ENCODE peak calls at places on chromosomes 13 and 19, in four cellular contexts. O is HepG2, T is HCT116, R is GM23338. L is an unnamed sample.

GRCh38 chr13:80862466-80862865 is 521.5 kb upstream of the SPRY2 start:
- DNase-seq in O (no peak), T (no peak), R (peak; percentile 35), L (no peak)

GRCh38 chr19:13526552-13526951 is 20.3 kb upstream of the CACNA1A start:
- DNase-seq in O (no peak), T (peak; percentile 19), R (peak; percentile 77), L (no peak)

GRCh38 chr19:3082331-3082730 is 11.8 kb upstream of the GNA11 start:
- DNase-seq in O (no peak), T (no peak), R (no peak), L (no peak)

GRCh38 chr13:113084094-113084942 is 21.3 kb upstream of the F7 start:
- DNase-seq in O (no peak), T (no peak), R (peak; percentile 47), L (no peak)

GRCh38 chr19:39104104-39104708 is 20.0 kb downstream of the ACP7 start:
- DNase-seq in O (peak; percentile 42), T (no peak), R (no peak), L (no peak)

GRCh38 chr19:10112895-10113591 is 1.6 kb downstream of the P2RY11 start:
- DNase-seq in O (peak; percentile 47), T (no peak), R (peak; percentile 89), L (no peak)

GRCh38 chr13:99218545-99218944 is 17.9 kb downstream of the UBAC2 start:
- DNase-seq in O (no peak), T (no peak), R (no peak), L (no peak)

GRCh38 chr13:113810640-113811039 is 51.6 kb downstream of the TMEM255B start:
- DNase-seq in O (no peak), T (no peak), R (no peak), L (no peak)

GRCh38 chr13:93476175-93476574 is 249.6 kb downstream of the GPC6 start:
- DNase-seq in O (peak; percentile 11), T (no peak), R (no peak), L (no peak)

GRCh38 chr13:102868366-102868936 is 22.6 kb downstream of the ERCC5 start:
- DNase-seq in O (no peak), T (no peak), R (no peak), L (no peak)

GRCh38 chr19:11736696-11737095 is 2.0 kb downstream of the ZNF823 start:
- DNase-seq in O (no peak), T (no peak), R (peak; percentile 3), L (peak; percentile 40)

GRCh38 chr13:44575741-44576395 is at the start of gene TSC22D1:
- DNase-seq in O (no peak), T (no peak), R (peak; percentile 56), L (no peak)

GRCh38 chr13:102817241-102817640 is 18.3 kb downstream of the BIVM start:
- DNase-seq in O (no peak), T (no peak), R (no peak), L (no peak)

GRCh38 chr13:91647361-91647970 is 249.0 kb downstream of the GPC5 start:
- DNase-seq in O (peak; percentile 26), T (no peak), R (peak; percentile 83), L (no peak)

GRCh38 chr19:29098863-29099481 is 114.0 kb downstream of the UQCRFS1 start:
- DNase-seq in O (no peak), T (no peak), R (no peak), L (no peak)

GRCh38 chr13:47800593-47800992 is 200.5 kb downstream of the SUCLA2 start:
- DNase-seq in O (no peak), T (no peak), R (no peak), L (no peak)

GRCh38 chr19:46617566-46618079 is 7.3 kb downstream of the PTGIR start:
- DNase-seq in O (no peak), T (no peak), R (no peak), L (no peak)

GRCh38 chr13:67048084-67048792 is 181.9 kb downstream of the PCDH9 start:
- DNase-seq in O (no peak), T (no peak), R (no peak), L (no peak)

GRCh38 chr19:48498922-48499321 is 12.7 kb downstream of the LMTK3 start:
- DNase-seq in O (no peak), T (no peak), R (no peak), L (no peak)
- TF ChIP-seq EZH2 in O (no peak), T (no peak), R (no peak), L (no peak)

DNA sequence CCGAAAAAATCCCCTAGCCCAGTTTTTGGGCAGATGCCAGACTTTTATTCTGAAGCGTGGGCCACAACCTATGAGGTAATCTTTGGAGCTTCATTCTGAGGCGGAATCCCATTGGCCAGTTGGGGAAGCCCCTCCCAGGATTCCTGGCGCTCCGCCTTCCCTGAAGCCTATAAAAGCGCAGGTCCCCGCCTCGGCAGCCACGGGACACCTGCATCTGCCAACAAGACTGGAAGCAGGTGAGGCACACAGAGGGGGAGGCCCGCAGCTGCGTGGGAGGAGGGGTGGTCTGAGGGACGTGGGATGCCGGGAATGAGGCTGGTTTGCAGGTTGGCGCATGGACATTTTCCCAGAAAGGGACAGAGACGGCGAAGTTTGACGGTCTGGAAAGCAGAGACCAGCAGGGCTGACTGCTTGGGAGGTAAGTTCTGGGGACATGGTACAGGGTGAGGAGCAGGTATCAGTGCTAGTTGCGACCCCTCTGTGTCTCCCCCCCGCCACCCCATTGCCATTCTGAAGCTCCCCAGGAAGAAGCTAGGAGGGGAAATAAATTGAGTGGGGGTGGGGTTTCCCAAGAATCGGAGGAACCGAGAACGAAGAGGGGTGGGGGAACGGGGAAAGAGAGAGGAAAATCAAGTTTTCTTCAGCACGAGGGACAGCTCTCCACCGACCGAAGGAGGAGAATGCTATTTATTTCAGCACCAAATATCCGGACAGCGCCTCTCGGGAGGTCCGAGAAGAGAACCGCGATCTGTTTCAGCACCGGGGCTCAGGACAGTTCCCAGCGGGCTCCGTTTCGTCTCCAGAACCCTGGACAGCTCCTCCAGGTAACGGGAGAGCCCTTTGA is 22.4 kb upstream of the FEM1A start:
- DNase-seq in O (peak; percentile 85), T (peak; percentile 67), R (peak; percentile 98), L (no peak)
- TF ChIP-seq REST in O (peak; percentile 96), T (peak; percentile 96), R (peak; percentile 97), L (peak; percentile 100)

GRCh38 chr19:15081911-15082310 is at the start of gene OR1I1:
- DNase-seq in O (no peak), T (no peak), R (no peak), L (no peak)
- TF ChIP-seq EZH2 in O (no peak), T (no peak), R (no peak), L (no peak)

GRCh38 chr19:1524972-1525325 is 1.1 kb downstream of the PLK5 start:
- DNase-seq in O (no peak), T (no peak), R (no peak), L (no peak)
- TF ChIP-seq REST in O (no peak), T (no peak), R (no peak), L (no peak)

GRCh38 chr13:41599619-41600018 is 142.3 kb downstream of the RGCC start:
- DNase-seq in O (no peak), T (no peak), R (no peak), L (no peak)
- TF ChIP-seq EZH2 in O (no peak), T (no peak), R (no peak), L (no peak)

GRCh38 chr19:42567567-42567966 is 27.2 kb downstream of the CEACAM8 start:
- DNase-seq in O (no peak), T (no peak), R (no peak), L (no peak)

GRCh38 chr19:42569193-42569592 is 25.5 kb downstream of the CEACAM8 start:
- DNase-seq in O (no peak), T (no peak), R (no peak), L (no peak)

GRCh38 chr19:42571136-42571535 is 23.6 kb downstream of the CEACAM8 start:
- DNase-seq in O (no peak), T (no peak), R (no peak), L (no peak)

GRCh38 chr19:42563352-42564210 is 31.1 kb downstream of the CEACAM8 start:
- DNase-seq in O (peak; percentile 39), T (peak; percentile 43), R (peak; percentile 87), L (no peak)

GRCh38 chr19:42568006-42568405 is 26.7 kb downstream of the CEACAM8 start:
- DNase-seq in O (no peak), T (no peak), R (no peak), L (no peak)
- TF ChIP-seq REST in O (no peak), T (no peak), R (no peak), L (no peak)

DNA sequence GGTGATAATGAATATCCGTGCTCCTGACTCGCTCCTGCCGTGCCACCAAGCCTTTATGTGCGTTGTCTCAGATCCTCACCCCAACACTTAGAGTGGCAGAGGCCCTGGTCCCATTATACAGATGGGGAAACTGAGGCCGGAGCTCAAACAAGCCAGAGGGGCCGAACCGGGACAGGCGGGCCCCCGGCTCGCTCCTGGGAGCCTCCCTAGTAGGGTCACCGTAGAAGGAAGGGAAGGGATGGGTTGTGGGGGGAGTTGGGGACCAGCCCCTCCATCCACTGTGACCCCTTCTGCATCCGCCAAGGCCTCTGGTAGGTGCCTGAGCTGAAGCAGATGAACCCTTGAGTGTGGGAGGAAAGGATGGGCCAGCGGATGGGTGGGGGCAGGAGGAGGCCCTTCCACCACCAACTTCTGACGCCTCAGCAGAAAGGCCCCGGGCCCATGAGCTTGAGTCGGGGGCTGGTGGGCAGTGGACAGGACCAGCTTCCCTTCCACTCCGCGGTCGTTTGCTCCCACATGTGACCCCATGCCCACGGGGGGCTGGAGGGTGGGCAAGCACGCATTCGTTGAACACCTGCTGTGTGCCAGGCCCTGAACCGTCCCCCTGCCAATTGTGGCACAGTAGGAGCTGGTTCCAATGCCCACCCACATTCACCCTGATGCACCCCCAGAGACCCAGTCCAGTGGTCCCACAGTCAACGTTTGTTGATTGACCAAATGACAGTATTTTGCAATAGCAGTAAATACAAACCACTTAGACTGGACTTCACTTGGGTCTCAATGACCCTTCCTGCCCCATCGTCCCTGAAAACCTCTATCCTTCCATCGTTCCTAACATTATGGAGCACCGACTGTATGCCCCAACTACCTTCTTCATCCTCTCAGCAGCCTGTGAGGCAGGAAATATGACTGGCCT is 24.2 kb upstream of the TCF3 start:
- DNase-seq in O (no peak), T (no peak), R (no peak), L (no peak)
- TF ChIP-seq EZH2 in O (no peak), T (no peak), R (no peak), L (no peak)